ENCODE peak calls at places on chromosomes 5 and 9, in seven cellular contexts. R is GM13977, C is tibial nerve, W is A549, Y is heart left ventricle, B is adrenal gland, L is PC-3. T is an unnamed sample.

GRCh38 chr9:94799578-94800264 is 73.2 kb downstream of the AOPEP start:
- DNase-seq in R (no peak), C (no peak), W (no peak), Y (no peak), B (no peak), L (peak; percentile 62), T (peak; percentile 96)

GRCh38 chr9:108297025-108297424 is 558.8 kb downstream of the ACTL7B start:
- DNase-seq in R (no peak), C (peak; percentile 74), W (no peak), Y (no peak), B (no peak), L (no peak), T (no peak)

GRCh38 chr9:89740722-89741121 is 135.9 kb downstream of the GADD45G start:
- DNase-seq in R (peak; percentile 56), C (no peak), W (no peak), Y (no peak), B (no peak), L (no peak), T (no peak)

GRCh38 chr9:121333950-121334773 is 35.9 kb downstream of the STOM start:
- DNase-seq in R (no peak), C (no peak), W (no peak), Y (no peak), B (no peak), L (no peak), T (no peak)

GRCh38 chr5:149126898-149127297 is 14.4 kb upstream of the ABLIM3 start:
- DNase-seq in R (no peak), C (no peak), W (no peak), Y (no peak), B (no peak), L (peak; percentile 34), T (no peak)

GRCh38 chr5:1111727-1112289 is at the start of gene SLC12A7:
- DNase-seq in R (peak; percentile 81), C (peak; percentile 45), W (peak; percentile 86), Y (peak; percentile 78), B (no peak), L (peak; percentile 77), T (no peak)

GRCh38 chr5:138149530-138149929 is 10.3 kb upstream of the NME5 start:
- DNase-seq in R (no peak), C (no peak), W (no peak), Y (no peak), B (no peak), L (peak; percentile 17), T (no peak)

GRCh38 chr9:69546265-69546664 is 125.9 kb downstream of the APBA1 start:
- DNase-seq in R (no peak), C (no peak), W (no peak), Y (no peak), B (no peak), L (no peak), T (no peak)

GRCh38 chr5:149271195-149271716 is 403 bp upstream of the AFAP1L1 start:
- DNase-seq in R (peak; percentile 17), C (peak; percentile 25), W (peak; percentile 19), Y (no peak), B (peak; percentile 51), L (no peak), T (no peak)

GRCh38 chr5:14397717-14398116 is 183.9 kb upstream of the OTULINL start:
- DNase-seq in R (no peak), C (no peak), W (no peak), Y (no peak), B (no peak), L (peak; percentile 50), T (peak; percentile 29)

GRCh38 chr9:84894859-84895258 is 225.3 kb downstream of the NTRK2 start:
- DNase-seq in R (no peak), C (no peak), W (no peak), Y (no peak), B (no peak), L (no peak), T (no peak)

GRCh38 chr9:13841801-13842462 is 472.0 kb downstream of the NFIB start:
- DNase-seq in R (no peak), C (no peak), W (no peak), Y (peak; percentile 44), B (no peak), L (peak; percentile 27), T (no peak)

GRCh38 chr5:39199335-39199734 is 20.0 kb downstream of the FYB1 start:
- DNase-seq in R (no peak), C (no peak), W (no peak), Y (no peak), B (no peak), L (no peak), T (peak; percentile 37)

GRCh38 chr5:72523960-72524582 is 16.9 kb upstream of the ZNF366 start:
- DNase-seq in R (peak; percentile 61), C (peak; percentile 42), W (no peak), Y (no peak), B (no peak), L (peak; percentile 79), T (peak; percentile 44)

GRCh38 chr9:6194934-6195333 is 20.7 kb upstream of the IL33 start:
- DNase-seq in R (no peak), C (no peak), W (no peak), Y (no peak), B (no peak), L (peak; percentile 53), T (no peak)

GRCh38 chr9:6195714-6196360 is 19.8 kb upstream of the IL33 start:
- DNase-seq in R (no peak), C (no peak), W (no peak), Y (no peak), B (no peak), L (peak; percentile 60), T (no peak)

GRCh38 chr9:6198251-6198650 is 17.4 kb upstream of the IL33 start:
- DNase-seq in R (no peak), C (no peak), W (no peak), Y (no peak), B (no peak), L (peak; percentile 90), T (no peak)

GRCh38 chr9:6199596-6199995 is 16.0 kb upstream of the IL33 start:
- DNase-seq in R (no peak), C (no peak), W (no peak), Y (no peak), B (no peak), L (no peak), T (no peak)

DNA sequence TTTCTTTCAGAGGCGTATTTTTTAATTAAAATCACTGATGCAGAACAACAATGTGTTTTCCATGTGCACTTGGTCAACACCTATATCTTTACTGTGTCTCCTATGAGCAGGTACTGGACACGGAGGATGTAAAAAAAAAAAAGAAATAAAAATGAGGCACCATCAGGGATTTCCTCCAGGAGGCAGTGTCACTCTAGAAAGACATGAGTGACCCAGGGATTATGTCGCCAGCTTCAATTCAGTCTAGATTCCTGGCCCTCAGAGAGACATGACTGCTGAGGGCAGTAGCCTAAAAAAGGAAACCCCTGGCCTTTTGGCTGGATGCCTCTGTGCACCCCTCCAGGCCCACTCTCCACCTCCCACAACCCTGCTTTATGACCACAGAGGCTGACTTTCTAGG is 18.3 kb upstream of the IL33 start:
- DNase-seq in R (peak; percentile 13), C (no peak), W (no peak), Y (no peak), B (no peak), L (peak; percentile 50), T (no peak)
- TF ChIP-seq CTCF in R (peak; percentile 30), C (peak; percentile 31), W (no peak), Y (peak; percentile 75), B (peak; percentile 39), L (peak; percentile 53), T (peak; percentile 62)

DNA sequence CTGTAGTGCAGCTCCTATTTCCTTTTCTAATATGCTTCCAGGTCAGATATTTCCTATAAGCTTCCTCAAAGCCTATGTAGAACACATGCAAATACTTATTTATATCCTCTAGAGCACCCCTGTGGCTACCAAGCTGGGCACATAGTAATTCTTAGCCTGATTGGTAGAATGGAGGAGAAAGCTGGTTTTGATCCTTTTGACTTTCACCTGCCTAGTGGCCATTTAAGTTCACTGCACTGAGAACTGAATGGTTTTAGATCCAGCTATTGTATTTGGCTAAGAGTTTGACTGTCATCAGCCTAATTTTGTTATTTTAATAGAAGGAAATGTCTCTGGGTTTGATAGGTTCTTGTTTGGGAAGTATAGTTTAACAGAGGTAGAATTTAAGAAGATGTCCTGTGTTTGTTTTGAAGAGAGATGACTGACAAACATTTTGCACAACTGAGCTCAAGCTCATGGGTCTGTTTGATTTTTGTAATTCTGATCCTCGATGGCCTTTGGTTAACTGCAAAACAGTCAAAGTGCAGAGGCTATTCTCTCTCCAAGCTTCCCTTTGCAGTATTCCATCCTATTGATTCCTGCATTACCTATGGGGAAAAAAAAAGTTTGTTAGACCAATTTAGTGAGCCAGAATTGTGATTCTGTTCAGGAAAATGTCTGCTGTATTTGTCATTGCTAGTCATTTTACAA is 85.4 kb downstream of the KCNN2 start:
- DNase-seq in R (peak; percentile 18), C (no peak), W (peak; percentile 6), Y (no peak), B (no peak), L (peak; percentile 27), T (no peak)
- TF ChIP-seq CTCF in R (peak; percentile 29), C (no peak), W (no peak), Y (no peak), B (no peak), L (no peak), T (peak; percentile 29)

GRCh38 chr5:147451125-147451524 is 58.7 kb downstream of the DPYSL3 start:
- DNase-seq in R (no peak), C (no peak), W (no peak), Y (no peak), B (no peak), L (no peak), T (no peak)

GRCh38 chr5:147452137-147452838 is 57.6 kb downstream of the DPYSL3 start:
- DNase-seq in R (no peak), C (no peak), W (no peak), Y (no peak), B (peak; percentile 62), L (no peak), T (no peak)

GRCh38 chr5:147455321-147455720 is 54.5 kb downstream of the DPYSL3 start:
- DNase-seq in R (peak; percentile 50), C (peak; percentile 67), W (no peak), Y (no peak), B (no peak), L (no peak), T (no peak)

GRCh38 chr5:147455822-147456221 is 54.0 kb downstream of the DPYSL3 start:
- DNase-seq in R (no peak), C (no peak), W (no peak), Y (no peak), B (no peak), L (no peak), T (no peak)

GRCh38 chr5:147453901-147454814 is 55.7 kb downstream of the DPYSL3 start:
- DNase-seq in R (peak; percentile 91), C (peak; percentile 80), W (peak; percentile 76), Y (peak; percentile 90), B (peak; percentile 86), L (peak; percentile 71), T (no peak)
- TF ChIP-seq CTCF in R (peak; percentile 90), C (peak; percentile 86), W (peak; percentile 81), Y (peak; percentile 89), B (peak; percentile 92), L (peak; percentile 85), T (peak; percentile 87)

DNA sequence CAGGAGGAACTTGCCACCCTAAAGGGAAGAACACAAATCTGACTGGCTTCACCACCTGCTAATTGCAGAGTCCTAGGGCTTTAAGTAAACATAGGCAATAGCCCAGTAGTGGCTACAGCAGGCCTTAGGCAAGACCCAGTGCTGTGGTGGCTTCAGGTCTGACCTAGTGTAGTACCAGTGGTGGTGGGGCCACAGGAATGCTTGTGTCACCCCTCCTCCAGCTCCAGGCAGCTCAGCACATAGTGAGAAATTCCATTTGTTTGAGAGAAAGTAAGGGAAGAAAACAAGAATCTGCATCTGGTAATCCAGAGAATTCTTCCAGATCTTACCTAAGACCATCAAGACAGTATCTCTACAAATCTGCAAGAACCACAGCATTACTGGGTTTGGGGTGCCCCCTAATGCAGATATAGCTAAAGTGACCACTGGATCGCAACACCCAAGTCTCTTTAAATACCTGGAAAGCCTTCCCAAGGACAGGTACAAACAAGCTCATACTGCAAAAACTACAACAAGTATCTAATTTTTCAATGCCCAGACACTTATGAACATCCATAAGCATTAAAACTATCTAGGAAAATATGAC is 102.6 kb upstream of the TRPM3 start:
- DNase-seq in R (no peak), C (no peak), W (no peak), Y (no peak), B (no peak), L (no peak), T (no peak)
- TF ChIP-seq CTCF in R (no peak), C (no peak), W (no peak), Y (no peak), B (no peak), L (no peak), T (peak; percentile 9)

T was measured in retinal pigment epithelial cell.